ENCODE peak calls at places on chromosomes 16 and 17, in ten cellular contexts. One of them, this sample, is unnamed.

GRCh38 chr16:74868501-74868900 is 93.9 kb upstream of the FA2H start:
- DNase-seq in tibial nerve: no peak
- DNase-seq in suprapubic skin: no peak
- DNase-seq in esophagus muscularis mucosa: no peak
- DNase-seq in A549: no peak
- DNase-seq in stomach: no peak
- DNase-seq in uterus: no peak
- DNase-seq in IMR-90: peak
- DNase-seq in adrenal gland: no peak
- DNase-seq in lower leg skin: no peak
- DNase-seq in this sample: no peak

GRCh38 chr16:31695667-31696066 is 168.0 kb downstream of the AHSP start:
- DNase-seq in stomach: no peak
- DNase-seq in uterus: no peak
- DNase-seq in suprapubic skin: no peak
- DNase-seq in A549: no peak
- DNase-seq in esophagus muscularis mucosa: peak
- DNase-seq in IMR-90: no peak
- DNase-seq in lower leg skin: no peak
- DNase-seq in adrenal gland: no peak
- DNase-seq in tibial nerve: no peak
- DNase-seq in this sample: no peak

GRCh38 chr16:28524544-28525179 is 14.1 kb downstream of the NUPR1 start:
- DNase-seq in stomach: no peak
- DNase-seq in A549: no peak
- DNase-seq in uterus: no peak
- DNase-seq in suprapubic skin: no peak
- DNase-seq in lower leg skin: no peak
- DNase-seq in IMR-90: no peak
- DNase-seq in esophagus muscularis mucosa: no peak
- DNase-seq in adrenal gland: no peak
- DNase-seq in tibial nerve: no peak
- DNase-seq in this sample: no peak

GRCh38 chr16:3142770-3143169 is 7.9 kb downstream of the ZNF213 start:
- DNase-seq in A549: no peak
- DNase-seq in tibial nerve: no peak
- DNase-seq in uterus: no peak
- DNase-seq in esophagus muscularis mucosa: no peak
- DNase-seq in IMR-90: no peak
- DNase-seq in adrenal gland: no peak
- DNase-seq in stomach: no peak
- DNase-seq in suprapubic skin: no peak
- DNase-seq in lower leg skin: no peak
- DNase-seq in this sample: no peak

GRCh38 chr16:1105888-1106620 is 10.0 kb upstream of the C1QTNF8 start:
- DNase-seq in A549: peak
- DNase-seq in tibial nerve: no peak
- DNase-seq in stomach: peak
- DNase-seq in uterus: peak
- DNase-seq in suprapubic skin: no peak
- DNase-seq in esophagus muscularis mucosa: no peak
- DNase-seq in IMR-90: peak
- DNase-seq in lower leg skin: no peak
- DNase-seq in adrenal gland: peak
- DNase-seq in this sample: peak

GRCh38 chr16:65875362-65876199 is 490.9 kb upstream of the CDH5 start:
- DNase-seq in stomach: no peak
- DNase-seq in suprapubic skin: no peak
- DNase-seq in IMR-90: no peak
- DNase-seq in esophagus muscularis mucosa: no peak
- DNase-seq in uterus: no peak
- DNase-seq in tibial nerve: no peak
- DNase-seq in A549: no peak
- DNase-seq in adrenal gland: peak
- DNase-seq in lower leg skin: no peak
- DNase-seq in this sample: no peak

GRCh38 chr17:57518587-57519118 is 226.4 kb downstream of the CCDC182 start:
- DNase-seq in lower leg skin: no peak
- DNase-seq in A549: no peak
- DNase-seq in adrenal gland: no peak
- DNase-seq in suprapubic skin: no peak
- DNase-seq in IMR-90: no peak
- DNase-seq in tibial nerve: no peak
- DNase-seq in stomach: no peak
- DNase-seq in uterus: no peak
- DNase-seq in esophagus muscularis mucosa: no peak
- DNase-seq in this sample: no peak

GRCh38 chr16:17921357-17921978 is 415.1 kb downstream of the NPIPA8 start:
- DNase-seq in adrenal gland: peak
- DNase-seq in tibial nerve: no peak
- DNase-seq in uterus: no peak
- DNase-seq in A549: peak
- DNase-seq in esophagus muscularis mucosa: no peak
- DNase-seq in stomach: no peak
- DNase-seq in lower leg skin: no peak
- DNase-seq in IMR-90: no peak
- DNase-seq in suprapubic skin: no peak
- DNase-seq in this sample: no peak

GRCh38 chr17:40866838-40867237 is at the start of gene KRT12:
- DNase-seq in esophagus muscularis mucosa: no peak
- DNase-seq in tibial nerve: no peak
- DNase-seq in stomach: no peak
- DNase-seq in uterus: no peak
- DNase-seq in lower leg skin: no peak
- DNase-seq in IMR-90: no peak
- DNase-seq in adrenal gland: no peak
- DNase-seq in A549: no peak
- DNase-seq in suprapubic skin: no peak
- DNase-seq in this sample: no peak

GRCh38 chr17:40864661-40865380 is 2.2 kb downstream of the KRT12 start:
- DNase-seq in adrenal gland: peak
- DNase-seq in uterus: no peak
- DNase-seq in suprapubic skin: no peak
- DNase-seq in tibial nerve: no peak
- DNase-seq in lower leg skin: no peak
- DNase-seq in stomach: no peak
- DNase-seq in IMR-90: no peak
- DNase-seq in A549: no peak
- DNase-seq in esophagus muscularis mucosa: no peak
- DNase-seq in this sample: no peak

GRCh38 chr17:40857535-40857934 is 9.5 kb downstream of the KRT12 start:
- DNase-seq in suprapubic skin: no peak
- DNase-seq in A549: no peak
- DNase-seq in esophagus muscularis mucosa: no peak
- DNase-seq in lower leg skin: no peak
- DNase-seq in stomach: no peak
- DNase-seq in IMR-90: peak
- DNase-seq in uterus: no peak
- DNase-seq in tibial nerve: peak
- DNase-seq in adrenal gland: no peak
- DNase-seq in this sample: no peak

GRCh38 chr17:40859536-40859935 is 7.5 kb downstream of the KRT12 start:
- DNase-seq in uterus: no peak
- DNase-seq in A549: peak
- DNase-seq in adrenal gland: no peak
- DNase-seq in esophagus muscularis mucosa: no peak
- DNase-seq in stomach: no peak
- DNase-seq in tibial nerve: no peak
- DNase-seq in IMR-90: peak
- DNase-seq in lower leg skin: no peak
- DNase-seq in suprapubic skin: no peak
- DNase-seq in this sample: no peak

DNA sequence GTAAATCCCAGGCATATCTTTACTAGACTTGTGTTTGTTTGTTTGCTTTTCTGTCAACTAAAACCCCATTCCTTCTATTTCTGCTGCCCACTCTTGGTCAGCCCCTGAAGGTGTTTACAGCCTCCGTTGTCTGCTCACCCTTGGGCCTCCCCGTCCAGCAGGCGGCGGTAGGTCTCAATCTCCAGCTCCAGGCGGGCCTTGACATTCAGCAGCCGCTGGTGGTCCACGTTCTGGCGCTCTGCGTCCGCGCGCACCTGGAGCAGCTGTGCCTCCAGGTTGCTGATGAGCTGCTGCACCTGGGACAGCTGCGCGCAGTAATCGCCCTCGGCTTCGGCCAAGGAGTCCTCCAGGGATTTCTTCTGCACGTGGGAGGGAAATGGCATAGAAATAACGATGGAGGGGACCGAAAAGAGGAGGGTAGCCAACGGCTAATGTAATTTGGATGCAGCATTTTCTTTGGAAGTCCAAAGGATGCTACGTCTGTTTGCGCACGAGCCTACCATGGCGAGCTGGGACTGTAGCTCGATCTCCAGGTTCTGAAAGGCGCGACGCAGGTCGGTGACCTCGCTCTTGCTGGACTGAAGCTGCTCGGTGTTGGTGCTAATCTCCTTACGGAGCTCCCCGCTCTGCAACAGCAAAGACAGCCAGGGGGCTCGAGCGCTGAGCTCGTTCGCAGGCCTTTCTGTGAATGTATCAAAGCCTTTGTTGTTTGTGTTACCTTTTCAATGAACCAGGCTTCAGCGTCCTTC is 3.9 kb downstream of the KRT12 start:
- DNase-seq in IMR-90: no peak
- DNase-seq in A549: no peak
- DNase-seq in tibial nerve: no peak
- DNase-seq in lower leg skin: no peak
- DNase-seq in suprapubic skin: no peak
- DNase-seq in adrenal gland: no peak
- DNase-seq in stomach: no peak
- DNase-seq in esophagus muscularis mucosa: no peak
- DNase-seq in uterus: no peak
- DNase-seq in this sample: no peak
- TF ChIP-seq CTCF in IMR-90: peak
- TF ChIP-seq CTCF in A549: no peak
- TF ChIP-seq CTCF in tibial nerve: no peak
- TF ChIP-seq CTCF in lower leg skin: no peak
- TF ChIP-seq CTCF in suprapubic skin: no peak
- TF ChIP-seq CTCF in adrenal gland: no peak
- TF ChIP-seq CTCF in stomach: no peak
- TF ChIP-seq CTCF in esophagus muscularis mucosa: no peak
- TF ChIP-seq CTCF in uterus: no peak
- TF ChIP-seq CTCF in this sample: no peak

DNA sequence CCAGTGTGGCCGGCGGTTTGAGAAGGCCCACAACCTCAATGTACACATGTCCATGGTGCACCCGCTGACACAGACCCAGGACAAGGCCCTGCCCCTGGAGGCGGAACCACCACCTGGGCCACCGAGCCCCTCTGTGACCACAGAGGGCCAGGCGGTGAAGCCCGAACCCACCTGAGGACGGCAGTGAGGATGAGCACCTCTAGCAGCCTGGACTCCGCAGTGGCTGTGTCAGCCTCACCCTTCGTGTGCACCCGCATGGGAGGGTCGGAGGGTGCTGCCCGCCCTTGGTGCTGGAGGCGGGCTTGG is 16.7 kb downstream of the ZNF276 start:
- DNase-seq in IMR-90: no peak
- DNase-seq in suprapubic skin: no peak
- DNase-seq in A549: no peak
- DNase-seq in esophagus muscularis mucosa: no peak
- DNase-seq in uterus: no peak
- DNase-seq in lower leg skin: no peak
- DNase-seq in adrenal gland: no peak
- DNase-seq in stomach: no peak
- DNase-seq in tibial nerve: no peak
- DNase-seq in this sample: no peak
- TF ChIP-seq POLR2A in IMR-90: no peak
- TF ChIP-seq POLR2A in suprapubic skin: no peak
- TF ChIP-seq POLR2A in A549: no peak
- TF ChIP-seq POLR2A in esophagus muscularis mucosa: no peak
- TF ChIP-seq POLR2A in uterus: no peak
- TF ChIP-seq POLR2A in lower leg skin: no peak
- TF ChIP-seq POLR2A in adrenal gland: no peak
- TF ChIP-seq POLR2A in stomach: no peak
- TF ChIP-seq POLR2A in tibial nerve: no peak
- TF ChIP-seq POLR2A in this sample: no peak

DNA sequence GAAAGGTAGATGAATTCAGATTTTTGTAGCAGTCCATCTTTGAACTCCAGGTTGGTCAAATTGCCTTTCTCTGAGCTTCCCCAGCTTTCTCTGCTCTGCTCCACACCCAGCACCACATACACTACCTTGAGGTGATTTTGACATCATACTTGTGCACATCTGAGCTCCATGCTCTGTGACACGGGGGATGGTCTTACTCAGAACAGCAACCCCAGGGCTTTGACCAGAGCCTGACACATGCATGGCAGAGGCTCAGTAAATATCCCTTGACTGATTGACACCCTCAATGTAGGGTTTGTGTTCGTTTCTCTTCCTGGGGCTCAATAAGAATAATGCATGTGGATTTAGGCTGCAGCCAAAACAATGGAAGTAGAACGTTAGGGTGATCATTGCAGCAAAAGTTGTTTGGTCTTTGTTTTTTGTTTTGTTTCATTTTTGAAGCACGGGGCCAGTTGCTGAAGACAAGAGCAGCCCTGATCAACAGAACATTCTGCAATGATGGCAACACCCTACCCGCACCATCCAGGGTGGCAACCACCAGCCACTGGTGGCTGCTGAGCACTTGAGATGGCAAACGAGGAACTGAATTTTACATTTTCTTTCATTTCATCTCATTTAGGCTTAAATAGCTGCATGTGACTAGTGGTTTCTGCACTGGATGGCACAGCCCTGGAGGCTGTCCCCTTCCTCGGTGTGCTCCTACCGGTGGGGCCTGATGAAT is 224.8 kb upstream of the TNRC6C start:
- DNase-seq in IMR-90: no peak
- DNase-seq in esophagus muscularis mucosa: peak
- DNase-seq in tibial nerve: no peak
- DNase-seq in stomach: no peak
- DNase-seq in suprapubic skin: no peak
- DNase-seq in A549: no peak
- DNase-seq in lower leg skin: no peak
- DNase-seq in uterus: no peak
- DNase-seq in adrenal gland: no peak
- DNase-seq in this sample: no peak
- H3K4me3 ChIP-seq in IMR-90: no peak
- H3K4me3 ChIP-seq in esophagus muscularis mucosa: peak
- H3K4me3 ChIP-seq in tibial nerve: peak
- H3K4me3 ChIP-seq in stomach: no peak
- H3K4me3 ChIP-seq in suprapubic skin: no peak
- H3K4me3 ChIP-seq in A549: no peak
- H3K4me3 ChIP-seq in lower leg skin: no peak
- H3K4me3 ChIP-seq in uterus: no peak
- H3K4me3 ChIP-seq in adrenal gland: no peak
- H3K4me3 ChIP-seq in this sample: no peak

GRCh38 chr16:86294535-86294934 is 215.8 kb upstream of the FOXF1 start:
- DNase-seq in uterus: no peak
- DNase-seq in lower leg skin: no peak
- DNase-seq in IMR-90: peak
- DNase-seq in A549: no peak
- DNase-seq in suprapubic skin: no peak
- DNase-seq in esophagus muscularis mucosa: no peak
- DNase-seq in stomach: no peak
- DNase-seq in tibial nerve: no peak
- DNase-seq in adrenal gland: no peak
- DNase-seq in this sample: no peak
- TF ChIP-seq CTCF in uterus: no peak
- TF ChIP-seq CTCF in lower leg skin: no peak
- TF ChIP-seq CTCF in IMR-90: no peak
- TF ChIP-seq CTCF in A549: no peak
- TF ChIP-seq CTCF in suprapubic skin: no peak
- TF ChIP-seq CTCF in esophagus muscularis mucosa: no peak
- TF ChIP-seq CTCF in stomach: no peak
- TF ChIP-seq CTCF in tibial nerve: no peak
- TF ChIP-seq CTCF in adrenal gland: no peak
- TF ChIP-seq CTCF in this sample: no peak